ENCODE peak calls at places on chromosomes 6 and 20, in nine cellular contexts. One of them, this sample, is unnamed.
A peak's percentile ranks its signal among the peaks of the same experiment; 100 is the strongest.

GRCh38 chr6:155154158-155154830 is 109.5 kb upstream of the CLDN20 start:
- DNase-seq in GM10248: no peak
- DNase-seq in endothelial cell: no peak
- DNase-seq in cardiac fibroblast: peak; percentile 80
- DNase-seq in astrocyte of the spinal cord: peak; percentile 93
- DNase-seq in tibial nerve: no peak
- DNase-seq in PC-3: peak; percentile 88
- DNase-seq in MM.1S: no peak
- DNase-seq in IMR-90: peak; percentile 96
- DNase-seq in this sample: peak; percentile 56

GRCh38 chr20:52438326-52438963 is 246.9 kb upstream of the ZFP64 start:
- DNase-seq in GM10248: no peak
- DNase-seq in endothelial cell: no peak
- DNase-seq in tibial nerve: no peak
- DNase-seq in PC-3: no peak
- DNase-seq in IMR-90: no peak
- DNase-seq in MM.1S: no peak
- DNase-seq in cardiac fibroblast: no peak
- DNase-seq in astrocyte of the spinal cord: no peak
- DNase-seq in this sample: no peak

GRCh38 chr20:38806855-38807655 is 1.6 kb downstream of the PPP1R16B start:
- DNase-seq in endothelial cell: no peak
- DNase-seq in PC-3: no peak
- DNase-seq in GM10248: peak; percentile 61
- DNase-seq in tibial nerve: no peak
- DNase-seq in IMR-90: no peak
- DNase-seq in MM.1S: peak; percentile 49
- DNase-seq in cardiac fibroblast: no peak
- DNase-seq in astrocyte of the spinal cord: no peak
- DNase-seq in this sample: no peak

GRCh38 chr20:50762045-50762422 is 30.7 kb downstream of the PARD6B start:
- DNase-seq in PC-3: no peak
- DNase-seq in IMR-90: peak; percentile 36
- DNase-seq in endothelial cell: no peak
- DNase-seq in GM10248: no peak
- DNase-seq in MM.1S: no peak
- DNase-seq in astrocyte of the spinal cord: no peak
- DNase-seq in tibial nerve: no peak
- DNase-seq in cardiac fibroblast: peak; percentile 17
- DNase-seq in this sample: no peak

GRCh38 chr6:90458353-90459224 is 128.3 kb downstream of the MAP3K7 start:
- DNase-seq in GM10248: no peak
- DNase-seq in PC-3: no peak
- DNase-seq in tibial nerve: no peak
- DNase-seq in IMR-90: no peak
- DNase-seq in astrocyte of the spinal cord: no peak
- DNase-seq in MM.1S: no peak
- DNase-seq in cardiac fibroblast: peak; percentile 33
- DNase-seq in endothelial cell: no peak
- DNase-seq in this sample: peak; percentile 57

GRCh38 chr20:32966881-32967781 is 37.1 kb downstream of the SUN5 start:
- DNase-seq in MM.1S: no peak
- DNase-seq in PC-3: no peak
- DNase-seq in IMR-90: no peak
- DNase-seq in cardiac fibroblast: no peak
- DNase-seq in astrocyte of the spinal cord: no peak
- DNase-seq in tibial nerve: no peak
- DNase-seq in endothelial cell: no peak
- DNase-seq in GM10248: peak; percentile 21
- DNase-seq in this sample: no peak

GRCh38 chr20:20253744-20254330 is 114.1 kb upstream of the INSM1 start:
- DNase-seq in PC-3: no peak
- DNase-seq in GM10248: no peak
- DNase-seq in astrocyte of the spinal cord: no peak
- DNase-seq in tibial nerve: no peak
- DNase-seq in endothelial cell: no peak
- DNase-seq in IMR-90: no peak
- DNase-seq in cardiac fibroblast: no peak
- DNase-seq in MM.1S: no peak
- DNase-seq in this sample: no peak

GRCh38 chr20:43752561-43753301 is 25.9 kb upstream of the GTSF1L start:
- DNase-seq in PC-3: peak; percentile 91
- DNase-seq in endothelial cell: no peak
- DNase-seq in GM10248: peak; percentile 67
- DNase-seq in MM.1S: peak; percentile 90
- DNase-seq in tibial nerve: no peak
- DNase-seq in cardiac fibroblast: peak; percentile 87
- DNase-seq in astrocyte of the spinal cord: peak; percentile 95
- DNase-seq in IMR-90: peak; percentile 90
- DNase-seq in this sample: peak; percentile 82

GRCh38 chr6:3549314-3549940 is 92.6 kb upstream of the SLC22A23 start:
- DNase-seq in PC-3: peak; percentile 50
- DNase-seq in cardiac fibroblast: no peak
- DNase-seq in astrocyte of the spinal cord: no peak
- DNase-seq in GM10248: no peak
- DNase-seq in MM.1S: no peak
- DNase-seq in tibial nerve: no peak
- DNase-seq in endothelial cell: no peak
- DNase-seq in IMR-90: no peak
- DNase-seq in this sample: peak; percentile 32

GRCh38 chr6:119308048-119308570 is 41.5 kb downstream of the MAN1A1 start:
- DNase-seq in endothelial cell: no peak
- DNase-seq in IMR-90: peak; percentile 84
- DNase-seq in PC-3: peak; percentile 78
- DNase-seq in astrocyte of the spinal cord: peak; percentile 67
- DNase-seq in tibial nerve: no peak
- DNase-seq in cardiac fibroblast: peak; percentile 62
- DNase-seq in GM10248: no peak
- DNase-seq in MM.1S: no peak
- DNase-seq in this sample: peak; percentile 57

GRCh38 chr6:13517116-13517515 is 29.7 kb upstream of the GFOD1 start:
- DNase-seq in endothelial cell: no peak
- DNase-seq in MM.1S: no peak
- DNase-seq in astrocyte of the spinal cord: no peak
- DNase-seq in cardiac fibroblast: no peak
- DNase-seq in tibial nerve: no peak
- DNase-seq in GM10248: no peak
- DNase-seq in PC-3: peak; percentile 92
- DNase-seq in IMR-90: peak; percentile 8
- DNase-seq in this sample: peak; percentile 5

GRCh38 chr20:14235355-14235754 is 102.1 kb downstream of the FLRT3 start:
- DNase-seq in tibial nerve: no peak
- DNase-seq in cardiac fibroblast: peak; percentile 39
- DNase-seq in astrocyte of the spinal cord: peak; percentile 62
- DNase-seq in PC-3: peak; percentile 75
- DNase-seq in IMR-90: peak; percentile 84
- DNase-seq in endothelial cell: no peak
- DNase-seq in MM.1S: no peak
- DNase-seq in GM10248: no peak
- DNase-seq in this sample: peak; percentile 60

GRCh38 chr6:89379281-89379680 is 26.8 kb upstream of the UBE2J1 start:
- DNase-seq in tibial nerve: no peak
- DNase-seq in cardiac fibroblast: no peak
- DNase-seq in astrocyte of the spinal cord: no peak
- DNase-seq in PC-3: no peak
- DNase-seq in endothelial cell: no peak
- DNase-seq in GM10248: no peak
- DNase-seq in IMR-90: no peak
- DNase-seq in MM.1S: no peak
- DNase-seq in this sample: no peak

GRCh38 chr6:90463359-90463758 is 123.5 kb downstream of the MAP3K7 start:
- DNase-seq in GM10248: no peak
- DNase-seq in MM.1S: peak; percentile 33
- DNase-seq in cardiac fibroblast: no peak
- DNase-seq in PC-3: no peak
- DNase-seq in IMR-90: no peak
- DNase-seq in astrocyte of the spinal cord: no peak
- DNase-seq in tibial nerve: no peak
- DNase-seq in endothelial cell: no peak
- DNase-seq in this sample: no peak

GRCh38 chr6:100432136-100432535 is 32.6 kb downstream of the SIM1 start:
- DNase-seq in MM.1S: no peak
- DNase-seq in tibial nerve: no peak
- DNase-seq in IMR-90: no peak
- DNase-seq in PC-3: no peak
- DNase-seq in cardiac fibroblast: no peak
- DNase-seq in astrocyte of the spinal cord: no peak
- DNase-seq in GM10248: no peak
- DNase-seq in endothelial cell: no peak
- DNase-seq in this sample: no peak

GRCh38 chr20:11271319-11271718 is 597.5 kb upstream of the JAG1 start:
- DNase-seq in tibial nerve: no peak
- DNase-seq in IMR-90: no peak
- DNase-seq in astrocyte of the spinal cord: no peak
- DNase-seq in GM10248: no peak
- DNase-seq in MM.1S: no peak
- DNase-seq in PC-3: no peak
- DNase-seq in endothelial cell: peak; percentile 40
- DNase-seq in cardiac fibroblast: no peak
- DNase-seq in this sample: no peak
- TF ChIP-seq CTCF in tibial nerve: no peak
- TF ChIP-seq CTCF in IMR-90: no peak
- TF ChIP-seq CTCF in astrocyte of the spinal cord: peak; percentile 13
- TF ChIP-seq CTCF in GM10248: no peak
- TF ChIP-seq CTCF in MM.1S: no peak
- TF ChIP-seq CTCF in PC-3: peak; percentile 44
- TF ChIP-seq CTCF in endothelial cell: no peak
- TF ChIP-seq CTCF in cardiac fibroblast: no peak
- TF ChIP-seq CTCF in this sample: no peak

GRCh38 chr20:63086421-63087235 is 79.9 kb upstream of the BHLHE23 start:
- DNase-seq in endothelial cell: no peak
- DNase-seq in cardiac fibroblast: no peak
- DNase-seq in IMR-90: no peak
- DNase-seq in astrocyte of the spinal cord: no peak
- DNase-seq in tibial nerve: no peak
- DNase-seq in MM.1S: no peak
- DNase-seq in PC-3: no peak
- DNase-seq in GM10248: no peak
- DNase-seq in this sample: no peak
- TF ChIP-seq CTCF in endothelial cell: no peak
- TF ChIP-seq CTCF in cardiac fibroblast: no peak
- TF ChIP-seq CTCF in IMR-90: no peak
- TF ChIP-seq CTCF in astrocyte of the spinal cord: no peak
- TF ChIP-seq CTCF in tibial nerve: no peak
- TF ChIP-seq CTCF in MM.1S: no peak
- TF ChIP-seq CTCF in PC-3: no peak
- TF ChIP-seq CTCF in GM10248: no peak
- TF ChIP-seq CTCF in this sample: no peak

GRCh38 chr6:143694013-143694412 is 16.2 kb downstream of the PHACTR2 start:
- DNase-seq in MM.1S: no peak
- DNase-seq in cardiac fibroblast: no peak
- DNase-seq in tibial nerve: no peak
- DNase-seq in IMR-90: no peak
- DNase-seq in PC-3: no peak
- DNase-seq in GM10248: no peak
- DNase-seq in endothelial cell: no peak
- DNase-seq in astrocyte of the spinal cord: no peak
- DNase-seq in this sample: no peak
- TF ChIP-seq CTCF in MM.1S: no peak
- TF ChIP-seq CTCF in cardiac fibroblast: no peak
- TF ChIP-seq CTCF in tibial nerve: no peak
- TF ChIP-seq CTCF in IMR-90: no peak
- TF ChIP-seq CTCF in PC-3: no peak
- TF ChIP-seq CTCF in GM10248: no peak
- TF ChIP-seq CTCF in endothelial cell: no peak
- TF ChIP-seq CTCF in astrocyte of the spinal cord: no peak
- TF ChIP-seq CTCF in this sample: no peak

DNA sequence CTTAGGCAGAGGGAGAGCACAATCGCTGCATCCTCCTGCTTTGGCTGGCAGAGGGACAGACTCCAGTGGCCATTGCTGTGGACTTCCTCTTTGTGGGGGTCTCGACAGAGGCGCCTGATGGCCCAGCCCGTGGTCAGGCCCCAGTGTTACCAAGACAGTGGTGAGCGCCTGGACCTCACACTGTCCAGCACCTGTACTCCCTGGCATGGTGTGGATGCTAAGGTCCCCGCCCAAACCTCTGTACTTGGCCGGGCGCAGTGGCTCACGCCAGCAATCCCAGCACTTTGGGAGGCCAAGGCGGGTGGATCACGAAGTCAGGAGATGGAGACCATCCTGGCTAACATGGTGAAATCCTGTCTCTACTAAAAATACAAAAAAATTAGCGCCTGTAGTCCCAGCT is 2.3 kb upstream of the NTSR1 start:
- DNase-seq in MM.1S: no peak
- DNase-seq in tibial nerve: no peak
- DNase-seq in astrocyte of the spinal cord: no peak
- DNase-seq in GM10248: no peak
- DNase-seq in PC-3: no peak
- DNase-seq in endothelial cell: no peak
- DNase-seq in cardiac fibroblast: no peak
- DNase-seq in IMR-90: no peak
- DNase-seq in this sample: no peak
- TF ChIP-seq CTCF in MM.1S: no peak
- TF ChIP-seq CTCF in tibial nerve: no peak
- TF ChIP-seq CTCF in astrocyte of the spinal cord: no peak
- TF ChIP-seq CTCF in GM10248: no peak
- TF ChIP-seq CTCF in PC-3: no peak
- TF ChIP-seq CTCF in endothelial cell: no peak
- TF ChIP-seq CTCF in cardiac fibroblast: no peak
- TF ChIP-seq CTCF in IMR-90: no peak
- TF ChIP-seq CTCF in this sample: no peak

DNA sequence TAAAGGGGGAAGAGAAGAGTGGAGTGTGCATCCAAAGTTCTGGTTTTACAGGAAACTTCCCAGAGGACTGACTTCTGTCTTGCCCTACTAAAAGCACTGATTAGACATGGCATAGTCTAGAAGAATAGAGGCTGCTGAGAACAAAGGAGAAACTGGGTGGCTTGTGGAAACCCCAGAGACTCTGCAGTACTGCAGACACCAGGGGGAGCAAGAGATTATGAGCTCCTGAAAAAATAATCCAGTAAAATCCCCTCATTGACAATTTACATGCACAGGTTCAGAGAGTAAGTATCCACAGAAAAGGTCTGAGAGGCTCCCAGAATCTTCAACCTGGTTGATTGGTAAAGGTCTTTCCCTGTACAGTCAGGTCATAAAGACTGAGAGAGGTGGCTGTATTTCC is 48.7 kb upstream of the CLVS2 start:
- DNase-seq in endothelial cell: peak; percentile 57
- DNase-seq in tibial nerve: no peak
- DNase-seq in MM.1S: peak; percentile 7
- DNase-seq in cardiac fibroblast: peak; percentile 17
- DNase-seq in GM10248: peak; percentile 10
- DNase-seq in PC-3: peak; percentile 24
- DNase-seq in astrocyte of the spinal cord: peak; percentile 26
- DNase-seq in IMR-90: no peak
- DNase-seq in this sample: peak; percentile 47
- TF ChIP-seq CTCF in endothelial cell: peak; percentile 61
- TF ChIP-seq CTCF in tibial nerve: no peak
- TF ChIP-seq CTCF in MM.1S: peak; percentile 59
- TF ChIP-seq CTCF in cardiac fibroblast: peak; percentile 76
- TF ChIP-seq CTCF in GM10248: no peak
- TF ChIP-seq CTCF in PC-3: peak; percentile 65
- TF ChIP-seq CTCF in astrocyte of the spinal cord: peak; percentile 69
- TF ChIP-seq CTCF in IMR-90: no peak
- TF ChIP-seq CTCF in this sample: peak; percentile 59

GRCh38 chr6:110053395-110054240 is 75.5 kb downstream of the GPR6 start:
- DNase-seq in tibial nerve: no peak
- DNase-seq in astrocyte of the spinal cord: peak; percentile 62
- DNase-seq in IMR-90: peak; percentile 68
- DNase-seq in GM10248: peak; percentile 50
- DNase-seq in endothelial cell: peak; percentile 36
- DNase-seq in PC-3: peak; percentile 46
- DNase-seq in MM.1S: peak; percentile 8
- DNase-seq in cardiac fibroblast: peak; percentile 75
- DNase-seq in this sample: peak; percentile 71
- TF ChIP-seq CTCF in tibial nerve: peak; percentile 72
- TF ChIP-seq CTCF in astrocyte of the spinal cord: peak; percentile 79
- TF ChIP-seq CTCF in IMR-90: peak; percentile 91
- TF ChIP-seq CTCF in GM10248: peak; percentile 70
- TF ChIP-seq CTCF in endothelial cell: peak; percentile 65
- TF ChIP-seq CTCF in PC-3: peak; percentile 76
- TF ChIP-seq CTCF in MM.1S: peak; percentile 67
- TF ChIP-seq CTCF in cardiac fibroblast: peak; percentile 81
- TF ChIP-seq CTCF in this sample: peak; percentile 65